ENCODE peak calls at places on chromosomes 7 and 10, in seven cellular contexts. H is iPS-NIHi11, J is HL-60, L is cardiac muscle cell, K is M059J, N is GM10248, R is SW 1271. A is an unnamed sample.

GRCh38 chr7:37433166-37433565 is 15.5 kb downstream of the ELMO1 start:
- DNase-seq in H (no peak), J (no peak), L (no peak), K (peak; percentile 13), N (no peak), R (no peak), A (no peak)

GRCh38 chr10:3785849-3786290 is 861 bp upstream of the KLF6 start:
- DNase-seq in H (peak; percentile 18), J (no peak), L (peak; percentile 68), K (peak; percentile 37), N (peak; percentile 44), R (peak; percentile 16), A (no peak)

GRCh38 chr7:141884544-141885227 is 31.5 kb upstream of the OR9A4 start:
- DNase-seq in H (no peak), J (no peak), L (no peak), K (no peak), N (peak; percentile 31), R (no peak), A (no peak)

GRCh38 chr7:134297489-134297888 is 19.2 kb downstream of the SLC35B4 start:
- DNase-seq in H (no peak), J (no peak), L (no peak), K (no peak), N (no peak), R (no peak), A (no peak)

GRCh38 chr10:74650613-74651012 is 175.8 kb upstream of the KAT6B start:
- DNase-seq in H (no peak), J (no peak), L (no peak), K (no peak), N (peak; percentile 22), R (no peak), A (no peak)

GRCh38 chr7:330554-331230 is 40.7 kb downstream of the FOXL3 start:
- DNase-seq in H (no peak), J (no peak), L (no peak), K (no peak), N (no peak), R (no peak), A (no peak)

GRCh38 chr10:75034131-75034512 is 77.3 kb upstream of the SAMD8 start:
- DNase-seq in H (no peak), J (no peak), L (no peak), K (no peak), N (no peak), R (no peak), A (no peak)

GRCh38 chr10:6148251-6148691 is 54.5 kb upstream of the PFKFB3 start:
- DNase-seq in H (no peak), J (peak; percentile 75), L (no peak), K (no peak), N (peak; percentile 57), R (no peak), A (peak; percentile 97)

GRCh38 chr10:123269675-123270074 is 115.5 kb downstream of the BUB3 start:
- DNase-seq in H (no peak), J (no peak), L (no peak), K (no peak), N (no peak), R (no peak), A (no peak)

GRCh38 chr7:105782391-105783063 is 93.9 kb downstream of the ATXN7L1 start:
- DNase-seq in H (no peak), J (no peak), L (peak; percentile 77), K (peak; percentile 93), N (no peak), R (peak; percentile 23), A (no peak)

GRCh38 chr10:80502621-80503583 is 34.8 kb upstream of the SH2D4B start:
- DNase-seq in H (no peak), J (no peak), L (no peak), K (peak; percentile 18), N (no peak), R (no peak), A (no peak)

GRCh38 chr7:73992104-73992562 is 35.8 kb upstream of the ELN start:
- DNase-seq in H (no peak), J (no peak), L (peak; percentile 88), K (peak; percentile 86), N (no peak), R (no peak), A (no peak)

GRCh38 chr10:104391150-104391968 is 37.7 kb downstream of the CFAP58 start:
- DNase-seq in H (no peak), J (no peak), L (peak; percentile 4), K (peak; percentile 48), N (no peak), R (no peak), A (no peak)

GRCh38 chr7:100691676-100692577 is 2.1 kb downstream of the GIGYF1 start:
- DNase-seq in H (peak; percentile 91), J (no peak), L (peak; percentile 78), K (peak; percentile 55), N (peak; percentile 87), R (peak; percentile 19), A (peak; percentile 61)

GRCh38 chr10:60098676-60099601 is 192.6 kb upstream of the CCDC6 start:
- DNase-seq in H (peak; percentile 17), J (peak; percentile 2), L (no peak), K (peak; percentile 8), N (no peak), R (peak; percentile 3), A (no peak)

GRCh38 chr10:54091237-54091636 is 709.8 kb downstream of the PCDH15 start:
- DNase-seq in H (no peak), J (no peak), L (no peak), K (no peak), N (no peak), R (no peak), A (no peak)

GRCh38 chr10:110176626-110177025 is 30.8 kb upstream of the MXI1 start:
- DNase-seq in H (no peak), J (no peak), L (no peak), K (peak; percentile 7), N (no peak), R (no peak), A (no peak)

GRCh38 chr10:70651661-70652060 is 20.6 kb upstream of the ADAMTS14 start:
- DNase-seq in H (no peak), J (no peak), L (no peak), K (no peak), N (no peak), R (no peak), A (no peak)

GRCh38 chr7:125061776-125062397 is 132.3 kb upstream of the POT1 start:
- DNase-seq in H (no peak), J (no peak), L (peak; percentile 33), K (peak; percentile 72), N (peak; percentile 10), R (peak; percentile 10), A (no peak)

GRCh38 chr10:132642732-132643008 is 105.1 kb downstream of the INPP5A start:
- DNase-seq in H (no peak), J (no peak), L (no peak), K (no peak), N (no peak), R (no peak), A (no peak)

GRCh38 chr7:99272476-99273045 is at the start of gene MYH16:
- DNase-seq in H (no peak), J (no peak), L (no peak), K (peak; percentile 67), N (no peak), R (peak; percentile 13), A (no peak)

GRCh38 chr7:20835111-20835750 is 48.5 kb upstream of the SP8 start:
- DNase-seq in H (no peak), J (no peak), L (no peak), K (no peak), N (no peak), R (no peak), A (no peak)

GRCh38 chr10:201328-201771 is 66.1 kb downstream of the ZMYND11 start:
- DNase-seq in H (no peak), J (no peak), L (peak; percentile 3), K (peak; percentile 34), N (no peak), R (no peak), A (no peak)

GRCh38 chr7:30788640-30789333 is 17.6 kb downstream of the MINDY4 start:
- DNase-seq in H (no peak), J (no peak), L (no peak), K (no peak), N (no peak), R (no peak), A (no peak)

GRCh38 chr10:111087331-111087756 is 10.5 kb downstream of the ADRA2A start:
- DNase-seq in H (no peak), J (no peak), L (no peak), K (no peak), N (no peak), R (no peak), A (no peak)

GRCh38 chr10:27558612-27559020 is 54.5 kb downstream of the RAB18 start:
- DNase-seq in H (peak; percentile 69), J (no peak), L (peak; percentile 70), K (peak; percentile 60), N (peak; percentile 59), R (peak; percentile 38), A (peak; percentile 50)

GRCh38 chr7:84027678-84028077 is 166.9 kb downstream of the SEMA3A start:
- DNase-seq in H (no peak), J (no peak), L (no peak), K (no peak), N (no peak), R (no peak), A (no peak)

GRCh38 chr10:133128126-133129081 is 31.6 kb upstream of the KNDC1 start:
- DNase-seq in H (no peak), J (no peak), L (no peak), K (no peak), N (no peak), R (no peak), A (no peak)

GRCh38 chr10:84179059-84179710 is 5.6 kb downstream of the GPR15LG start:
- DNase-seq in H (no peak), J (no peak), L (peak; percentile 38), K (peak; percentile 30), N (peak; percentile 56), R (no peak), A (no peak)

GRCh38 chr7:105911961-105912575 is 35.7 kb upstream of the ATXN7L1 start:
- DNase-seq in H (no peak), J (no peak), L (no peak), K (peak; percentile 67), N (no peak), R (no peak), A (no peak)

GRCh38 chr10:13388478-13388877 is 40.4 kb upstream of the SEPHS1 start:
- DNase-seq in H (no peak), J (no peak), L (no peak), K (no peak), N (no peak), R (no peak), A (no peak)

GRCh38 chr7:24152356-24152755 is 131.6 kb upstream of the NPY start:
- DNase-seq in H (no peak), J (no peak), L (no peak), K (peak; percentile 63), N (no peak), R (no peak), A (no peak)

GRCh38 chr10:80141696-80142460 is 9.3 kb downstream of the PLAC9 start:
- DNase-seq in H (no peak), J (no peak), L (no peak), K (no peak), N (no peak), R (no peak), A (no peak)

GRCh38 chr7:114409750-114410149 is 4.9 kb upstream of the FOXP2 start:
- DNase-seq in H (no peak), J (no peak), L (no peak), K (no peak), N (no peak), R (no peak), A (no peak)

GRCh38 chr7:74479066-74479781 is 25.5 kb downstream of the GTF2IRD1 start:
- DNase-seq in H (no peak), J (no peak), L (peak; percentile 52), K (peak; percentile 79), N (no peak), R (no peak), A (no peak)

GRCh38 chr10:122245136-122245535 is 26.0 kb upstream of the BTBD16 start:
- DNase-seq in H (no peak), J (no peak), L (no peak), K (no peak), N (no peak), R (no peak), A (no peak)

GRCh38 chr7:55252386-55252785 is 112.8 kb upstream of the LANCL2 start:
- DNase-seq in H (no peak), J (no peak), L (no peak), K (peak; percentile 58), N (no peak), R (no peak), A (no peak)

A was measured in AML-193.